ENCODE peak calls at places on chromosomes 13 and 19, in ten cellular contexts. One of them, this sample, is unnamed.

GRCh38 chr19:13026478-13026999 is 31.3 kb downstream of the NFIX start:
- DNase-seq in lower lobe of right lung: no peak
- DNase-seq in colonic mucosa: peak; percentile 74
- DNase-seq in B cell: no peak
- DNase-seq in AG10803: peak; percentile 60
- DNase-seq in cardiac fibroblast: peak; percentile 40
- DNase-seq in AG09319: no peak
- DNase-seq in heart left ventricle: no peak
- DNase-seq in activated CD8-positive, alpha-beta T cell treated with anti-CD3 and anti-CD28 coated beads for 36 hours: no peak
- DNase-seq in AG04449: no peak
- DNase-seq in this sample: no peak

GRCh38 chr19:18364826-18365528 is 21.0 kb upstream of the GDF15 start:
- DNase-seq in lower lobe of right lung: peak; percentile 78
- DNase-seq in colonic mucosa: peak; percentile 93
- DNase-seq in B cell: no peak
- DNase-seq in AG10803: peak; percentile 99
- DNase-seq in cardiac fibroblast: peak; percentile 99
- DNase-seq in AG09319: peak; percentile 97
- DNase-seq in heart left ventricle: peak; percentile 85
- DNase-seq in activated CD8-positive, alpha-beta T cell treated with anti-CD3 and anti-CD28 coated beads for 36 hours: peak; percentile 15
- DNase-seq in AG04449: peak; percentile 99
- DNase-seq in this sample: no peak

GRCh38 chr19:10748924-10749434 is 31.1 kb downstream of the DNM2 start:
- DNase-seq in lower lobe of right lung: peak; percentile 79
- DNase-seq in colonic mucosa: peak; percentile 95
- DNase-seq in B cell: no peak
- DNase-seq in AG10803: no peak
- DNase-seq in cardiac fibroblast: peak; percentile 52
- DNase-seq in AG09319: no peak
- DNase-seq in heart left ventricle: no peak
- DNase-seq in activated CD8-positive, alpha-beta T cell treated with anti-CD3 and anti-CD28 coated beads for 36 hours: no peak
- DNase-seq in AG04449: no peak
- DNase-seq in this sample: no peak

GRCh38 chr19:4430760-4431159 is 26.8 kb downstream of the UBXN6 start:
- DNase-seq in lower lobe of right lung: peak; percentile 56
- DNase-seq in colonic mucosa: no peak
- DNase-seq in B cell: peak; percentile 68
- DNase-seq in AG10803: no peak
- DNase-seq in cardiac fibroblast: no peak
- DNase-seq in AG09319: no peak
- DNase-seq in heart left ventricle: no peak
- DNase-seq in activated CD8-positive, alpha-beta T cell treated with anti-CD3 and anti-CD28 coated beads for 36 hours: no peak
- DNase-seq in AG04449: no peak
- DNase-seq in this sample: peak; percentile 36

GRCh38 chr13:98519976-98520375 is 56.9 kb downstream of the STK24 start:
- DNase-seq in lower lobe of right lung: no peak
- DNase-seq in colonic mucosa: no peak
- DNase-seq in B cell: no peak
- DNase-seq in AG10803: no peak
- DNase-seq in cardiac fibroblast: no peak
- DNase-seq in AG09319: no peak
- DNase-seq in heart left ventricle: no peak
- DNase-seq in activated CD8-positive, alpha-beta T cell treated with anti-CD3 and anti-CD28 coated beads for 36 hours: no peak
- DNase-seq in AG04449: no peak
- DNase-seq in this sample: no peak

GRCh38 chr13:99085139-99085845 is 107.4 kb upstream of the DOCK9 start:
- DNase-seq in lower lobe of right lung: no peak
- DNase-seq in colonic mucosa: peak; percentile 22
- DNase-seq in B cell: peak; percentile 30
- DNase-seq in AG10803: no peak
- DNase-seq in cardiac fibroblast: no peak
- DNase-seq in AG09319: no peak
- DNase-seq in heart left ventricle: no peak
- DNase-seq in activated CD8-positive, alpha-beta T cell treated with anti-CD3 and anti-CD28 coated beads for 36 hours: peak; percentile 29
- DNase-seq in AG04449: no peak
- DNase-seq in this sample: no peak

GRCh38 chr13:31824705-31825512 is 85.6 kb downstream of the RXFP2 start:
- DNase-seq in lower lobe of right lung: no peak
- DNase-seq in colonic mucosa: no peak
- DNase-seq in B cell: no peak
- DNase-seq in AG10803: peak; percentile 71
- DNase-seq in cardiac fibroblast: peak; percentile 62
- DNase-seq in AG09319: no peak
- DNase-seq in heart left ventricle: no peak
- DNase-seq in activated CD8-positive, alpha-beta T cell treated with anti-CD3 and anti-CD28 coated beads for 36 hours: no peak
- DNase-seq in AG04449: no peak
- DNase-seq in this sample: peak; percentile 51

GRCh38 chr19:10271543-10272086 is 695 bp downstream of the ICAM1 start:
- DNase-seq in lower lobe of right lung: no peak
- DNase-seq in colonic mucosa: peak; percentile 45
- DNase-seq in B cell: peak; percentile 94
- DNase-seq in AG10803: no peak
- DNase-seq in cardiac fibroblast: peak; percentile 66
- DNase-seq in AG09319: no peak
- DNase-seq in heart left ventricle: no peak
- DNase-seq in activated CD8-positive, alpha-beta T cell treated with anti-CD3 and anti-CD28 coated beads for 36 hours: peak; percentile 55
- DNase-seq in AG04449: no peak
- DNase-seq in this sample: peak; percentile 92

GRCh38 chr19:11261431-11261901 is 858 bp downstream of the DOCK6 start:
- DNase-seq in lower lobe of right lung: no peak
- DNase-seq in colonic mucosa: no peak
- DNase-seq in B cell: no peak
- DNase-seq in AG10803: no peak
- DNase-seq in cardiac fibroblast: no peak
- DNase-seq in AG09319: no peak
- DNase-seq in heart left ventricle: peak; percentile 40
- DNase-seq in activated CD8-positive, alpha-beta T cell treated with anti-CD3 and anti-CD28 coated beads for 36 hours: no peak
- DNase-seq in AG04449: no peak
- DNase-seq in this sample: no peak

GRCh38 chr13:29436291-29436690 is 159.2 kb downstream of the SLC7A1 start:
- DNase-seq in lower lobe of right lung: no peak
- DNase-seq in colonic mucosa: no peak
- DNase-seq in B cell: no peak
- DNase-seq in AG10803: peak; percentile 70
- DNase-seq in cardiac fibroblast: peak; percentile 85
- DNase-seq in AG09319: peak; percentile 19
- DNase-seq in heart left ventricle: no peak
- DNase-seq in activated CD8-positive, alpha-beta T cell treated with anti-CD3 and anti-CD28 coated beads for 36 hours: no peak
- DNase-seq in AG04449: peak; percentile 52
- DNase-seq in this sample: no peak

GRCh38 chr13:24183741-24184182 is 23.2 kb downstream of the SPATA13 start:
- DNase-seq in lower lobe of right lung: no peak
- DNase-seq in colonic mucosa: peak; percentile 58
- DNase-seq in B cell: no peak
- DNase-seq in AG10803: no peak
- DNase-seq in cardiac fibroblast: no peak
- DNase-seq in AG09319: no peak
- DNase-seq in heart left ventricle: no peak
- DNase-seq in activated CD8-positive, alpha-beta T cell treated with anti-CD3 and anti-CD28 coated beads for 36 hours: no peak
- DNase-seq in AG04449: no peak
- DNase-seq in this sample: no peak

GRCh38 chr13:42875448-42876269 is 94.3 kb downstream of the FAM216B start:
- DNase-seq in lower lobe of right lung: no peak
- DNase-seq in colonic mucosa: no peak
- DNase-seq in B cell: no peak
- DNase-seq in AG10803: no peak
- DNase-seq in cardiac fibroblast: peak; percentile 64
- DNase-seq in AG09319: no peak
- DNase-seq in heart left ventricle: no peak
- DNase-seq in activated CD8-positive, alpha-beta T cell treated with anti-CD3 and anti-CD28 coated beads for 36 hours: no peak
- DNase-seq in AG04449: no peak
- DNase-seq in this sample: peak; percentile 26

DNA sequence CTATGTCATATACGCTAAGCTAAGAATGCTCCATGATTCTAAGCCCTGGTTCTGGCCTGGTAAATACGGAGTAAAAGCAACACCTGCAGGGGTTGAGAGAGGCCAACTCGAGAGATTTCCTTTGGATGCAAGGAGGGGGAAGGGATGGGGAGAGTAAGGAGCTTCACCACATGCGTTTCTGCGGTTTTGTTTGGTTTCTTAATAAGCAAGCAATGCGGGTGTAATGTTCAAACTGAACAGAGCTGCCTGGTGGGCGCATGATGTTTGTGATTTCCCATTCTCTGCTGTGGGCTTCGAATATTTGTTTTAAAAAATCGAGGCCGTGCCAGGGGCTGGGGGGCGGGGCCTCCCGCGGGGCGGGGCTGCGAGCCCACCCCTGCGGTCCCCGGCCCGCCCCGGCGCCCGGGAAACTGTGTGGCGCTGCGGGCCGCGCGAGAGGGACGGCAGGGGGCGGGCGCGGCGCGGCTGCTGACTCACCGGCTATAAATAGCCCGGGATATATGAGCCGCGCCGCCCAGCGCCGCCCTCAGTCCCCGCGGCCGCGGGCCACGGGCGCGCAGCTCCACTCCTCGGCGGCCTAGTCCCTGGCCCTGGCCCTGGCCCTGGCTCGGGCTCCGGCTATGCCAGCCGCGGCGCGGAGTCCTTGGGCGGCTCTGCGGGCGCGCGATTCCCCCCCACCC is 5.1 kb downstream of the BBC3 start:
- DNase-seq in lower lobe of right lung: peak; percentile 91
- DNase-seq in colonic mucosa: peak; percentile 88
- DNase-seq in B cell: peak; percentile 95
- DNase-seq in AG10803: peak; percentile 87
- DNase-seq in cardiac fibroblast: peak; percentile 83
- DNase-seq in AG09319: peak; percentile 78
- DNase-seq in heart left ventricle: peak; percentile 93
- DNase-seq in activated CD8-positive, alpha-beta T cell treated with anti-CD3 and anti-CD28 coated beads for 36 hours: peak; percentile 86
- DNase-seq in AG04449: no peak
- DNase-seq in this sample: peak; percentile 94
- TF ChIP-seq CTCF in lower lobe of right lung: peak; percentile 6
- TF ChIP-seq CTCF in colonic mucosa: no peak
- TF ChIP-seq CTCF in B cell: peak; percentile 50
- TF ChIP-seq CTCF in AG10803: peak; percentile 0
- TF ChIP-seq CTCF in cardiac fibroblast: peak; percentile 14
- TF ChIP-seq CTCF in AG09319: peak; percentile 1
- TF ChIP-seq CTCF in heart left ventricle: peak; percentile 37
- TF ChIP-seq CTCF in activated CD8-positive, alpha-beta T cell treated with anti-CD3 and anti-CD28 coated beads for 36 hours: peak; percentile 49
- TF ChIP-seq CTCF in AG04449: peak; percentile 32
- TF ChIP-seq CTCF in this sample: peak; percentile 24

GRCh38 chr13:79874396-79875360 is 393.7 kb downstream of the NDFIP2 start:
- DNase-seq in lower lobe of right lung: no peak
- DNase-seq in colonic mucosa: no peak
- DNase-seq in B cell: no peak
- DNase-seq in AG10803: peak; percentile 11
- DNase-seq in cardiac fibroblast: peak; percentile 35
- DNase-seq in AG09319: no peak
- DNase-seq in heart left ventricle: no peak
- DNase-seq in activated CD8-positive, alpha-beta T cell treated with anti-CD3 and anti-CD28 coated beads for 36 hours: peak; percentile 4
- DNase-seq in AG04449: no peak
- DNase-seq in this sample: no peak
- TF ChIP-seq CTCF in lower lobe of right lung: no peak
- TF ChIP-seq CTCF in colonic mucosa: no peak
- TF ChIP-seq CTCF in B cell: no peak
- TF ChIP-seq CTCF in AG10803: no peak
- TF ChIP-seq CTCF in cardiac fibroblast: no peak
- TF ChIP-seq CTCF in AG09319: no peak
- TF ChIP-seq CTCF in heart left ventricle: no peak
- TF ChIP-seq CTCF in activated CD8-positive, alpha-beta T cell treated with anti-CD3 and anti-CD28 coated beads for 36 hours: no peak
- TF ChIP-seq CTCF in AG04449: no peak
- TF ChIP-seq CTCF in this sample: no peak

DNA sequence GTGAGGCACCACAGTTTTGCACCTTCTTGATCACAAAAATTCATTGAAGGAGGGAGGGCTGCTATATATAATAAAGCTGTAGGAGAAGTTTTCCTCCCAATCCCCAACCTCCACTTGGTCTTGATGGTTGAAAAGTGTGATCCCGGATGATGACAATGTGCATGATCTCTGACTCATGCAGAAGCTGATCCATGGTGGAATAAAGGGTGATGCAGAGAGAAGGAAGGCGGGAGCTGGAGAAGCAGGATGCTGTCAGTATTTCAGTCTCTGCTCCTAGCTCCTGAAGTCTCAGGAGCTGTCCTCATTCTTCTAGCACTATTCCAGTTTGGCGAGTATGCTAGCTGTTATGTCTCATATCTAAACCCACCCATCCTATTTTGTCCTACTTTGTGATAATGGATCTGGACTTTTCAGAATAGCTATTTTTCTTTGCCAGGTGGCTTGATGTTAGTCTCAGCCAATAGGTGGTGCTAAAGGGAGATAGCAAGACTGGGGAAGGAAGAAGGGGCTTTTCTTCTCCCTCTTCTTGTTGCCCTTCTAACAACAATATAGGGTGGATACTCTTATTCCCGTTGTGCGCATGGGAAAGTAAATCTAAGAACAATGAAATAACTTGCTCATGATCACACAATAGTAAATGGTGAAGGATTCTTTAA is 65.6 kb upstream of the HTR2A start:
- DNase-seq in lower lobe of right lung: no peak
- DNase-seq in colonic mucosa: no peak
- DNase-seq in B cell: peak; percentile 38
- DNase-seq in AG10803: peak; percentile 42
- DNase-seq in cardiac fibroblast: peak; percentile 37
- DNase-seq in AG09319: no peak
- DNase-seq in heart left ventricle: no peak
- DNase-seq in activated CD8-positive, alpha-beta T cell treated with anti-CD3 and anti-CD28 coated beads for 36 hours: no peak
- DNase-seq in AG04449: no peak
- DNase-seq in this sample: peak; percentile 40
- TF ChIP-seq CTCF in lower lobe of right lung: peak; percentile 14
- TF ChIP-seq CTCF in colonic mucosa: no peak
- TF ChIP-seq CTCF in B cell: peak; percentile 56
- TF ChIP-seq CTCF in AG10803: peak; percentile 43
- TF ChIP-seq CTCF in cardiac fibroblast: peak; percentile 24
- TF ChIP-seq CTCF in AG09319: peak; percentile 18
- TF ChIP-seq CTCF in heart left ventricle: no peak
- TF ChIP-seq CTCF in activated CD8-positive, alpha-beta T cell treated with anti-CD3 and anti-CD28 coated beads for 36 hours: no peak
- TF ChIP-seq CTCF in AG04449: peak; percentile 14
- TF ChIP-seq CTCF in this sample: peak; percentile 56

GRCh38 chr19:53076984-53077383 is 26.2 kb downstream of the ZNF160 start:
- DNase-seq in lower lobe of right lung: no peak
- DNase-seq in colonic mucosa: no peak
- DNase-seq in B cell: peak; percentile 35
- DNase-seq in AG10803: peak; percentile 15
- DNase-seq in cardiac fibroblast: peak; percentile 70
- DNase-seq in AG09319: no peak
- DNase-seq in heart left ventricle: peak; percentile 63
- DNase-seq in activated CD8-positive, alpha-beta T cell treated with anti-CD3 and anti-CD28 coated beads for 36 hours: peak; percentile 61
- DNase-seq in AG04449: no peak
- DNase-seq in this sample: no peak
- TF ChIP-seq CTCF in lower lobe of right lung: peak; percentile 68
- TF ChIP-seq CTCF in colonic mucosa: no peak
- TF ChIP-seq CTCF in B cell: peak; percentile 35
- TF ChIP-seq CTCF in AG10803: peak; percentile 46
- TF ChIP-seq CTCF in cardiac fibroblast: peak; percentile 55
- TF ChIP-seq CTCF in AG09319: peak; percentile 38
- TF ChIP-seq CTCF in heart left ventricle: peak; percentile 77
- TF ChIP-seq CTCF in activated CD8-positive, alpha-beta T cell treated with anti-CD3 and anti-CD28 coated beads for 36 hours: peak; percentile 44
- TF ChIP-seq CTCF in AG04449: peak; percentile 37
- TF ChIP-seq CTCF in this sample: no peak

This sample was measured in GM12865.